ENCODE peak calls at places on chromosomes 13 and 19, in five cellular contexts. One of them, this sample, is unnamed. For H3K4me1, the result is how much of the 10 kb centered on the place peaks cover.

GRCh38 chr13:29362849-29363604 is 232.5 kb downstream of the SLC7A1 start:
- DNase-seq in HCT116: peak
- DNase-seq in lung: no peak
- DNase-seq in HepG2: peak
- DNase-seq in heart right ventricle: peak
- DNase-seq in this sample: peak

GRCh38 chr13:38635030-38635429 is 51.8 kb upstream of the FREM2 start:
- DNase-seq in HCT116: no peak
- DNase-seq in lung: no peak
- DNase-seq in HepG2: no peak
- DNase-seq in heart right ventricle: no peak
- DNase-seq in this sample: no peak

GRCh38 chr19:2280633-2281264 is 1.2 kb downstream of the PEAK3 start:
- DNase-seq in HCT116: no peak
- DNase-seq in lung: no peak
- DNase-seq in HepG2: no peak
- DNase-seq in heart right ventricle: no peak
- DNase-seq in this sample: no peak

GRCh38 chr13:77300176-77301141 is 26.4 kb downstream of the MYCBP2 start:
- DNase-seq in HCT116: no peak
- DNase-seq in lung: no peak
- DNase-seq in HepG2: no peak
- DNase-seq in heart right ventricle: no peak
- DNase-seq in this sample: no peak

GRCh38 chr13:97858161-97858560 is 95.3 kb upstream of the IPO5 start:
- DNase-seq in HCT116: no peak
- DNase-seq in lung: no peak
- DNase-seq in HepG2: no peak
- DNase-seq in heart right ventricle: no peak
- DNase-seq in this sample: no peak

GRCh38 chr19:19538077-19538764 is at the start of gene CILP2:
- DNase-seq in HCT116: no peak
- DNase-seq in lung: no peak
- DNase-seq in HepG2: no peak
- DNase-seq in heart right ventricle: no peak
- DNase-seq in this sample: no peak

GRCh38 chr19:16542894-16543498 is 759 bp upstream of the CHERP start:
- DNase-seq in HCT116: no peak
- DNase-seq in lung: no peak
- DNase-seq in HepG2: no peak
- DNase-seq in heart right ventricle: no peak
- DNase-seq in this sample: no peak

GRCh38 chr13:112465251-112466131 is 89.3 kb downstream of the SPACA7 start:
- DNase-seq in HCT116: no peak
- DNase-seq in lung: no peak
- DNase-seq in HepG2: no peak
- DNase-seq in heart right ventricle: no peak
- DNase-seq in this sample: no peak

GRCh38 chr19:8363803-8364771 is at the start of gene ANGPTL4:
- DNase-seq in HCT116: peak
- DNase-seq in lung: peak
- DNase-seq in HepG2: no peak
- DNase-seq in heart right ventricle: peak
- DNase-seq in this sample: no peak

GRCh38 chr13:78317030-78317429 is 286.3 kb downstream of the POU4F1 start:
- DNase-seq in HCT116: no peak
- DNase-seq in lung: no peak
- DNase-seq in HepG2: no peak
- DNase-seq in heart right ventricle: no peak
- DNase-seq in this sample: no peak

GRCh38 chr13:99288069-99288468 is 19.1 kb downstream of the GPR183 start:
- DNase-seq in HCT116: no peak
- DNase-seq in lung: no peak
- DNase-seq in HepG2: no peak
- DNase-seq in heart right ventricle: no peak
- DNase-seq in this sample: no peak

GRCh38 chr13:18943273-18943672 is 238.4 kb downstream of the TUBA3C start:
- DNase-seq in HCT116: no peak
- DNase-seq in lung: no peak
- DNase-seq in HepG2: no peak
- DNase-seq in heart right ventricle: no peak
- DNase-seq in this sample: no peak

GRCh38 chr13:30796132-30796832 is 60.9 kb downstream of the ALOX5AP start:
- DNase-seq in HCT116: no peak
- DNase-seq in lung: no peak
- DNase-seq in HepG2: no peak
- DNase-seq in heart right ventricle: no peak
- DNase-seq in this sample: no peak

GRCh38 chr13:99657848-99658265 is 156.6 kb downstream of the TM9SF2 start:
- DNase-seq in HCT116: no peak
- DNase-seq in lung: no peak
- DNase-seq in HepG2: no peak
- DNase-seq in heart right ventricle: peak
- DNase-seq in this sample: no peak

GRCh38 chr19:3109491-3109890 is 15.3 kb downstream of the GNA11 start:
- DNase-seq in HCT116: no peak
- DNase-seq in lung: no peak
- DNase-seq in HepG2: no peak
- DNase-seq in heart right ventricle: no peak
- DNase-seq in this sample: no peak

GRCh38 chr19:10142701-10143375 is 23.1 kb upstream of the EIF3G start:
- DNase-seq in HCT116: no peak
- DNase-seq in lung: no peak
- DNase-seq in HepG2: no peak
- DNase-seq in heart right ventricle: no peak
- DNase-seq in this sample: no peak

GRCh38 chr19:3407556-3408516 is 41.5 kb downstream of the NFIC start:
- DNase-seq in HCT116: no peak
- DNase-seq in lung: no peak
- DNase-seq in HepG2: peak
- DNase-seq in heart right ventricle: peak
- DNase-seq in this sample: no peak

GRCh38 chr19:10274589-10274988 is 3.7 kb downstream of the ICAM1 start:
- DNase-seq in HCT116: no peak
- DNase-seq in lung: no peak
- DNase-seq in HepG2: no peak
- DNase-seq in heart right ventricle: no peak
- DNase-seq in this sample: no peak

GRCh38 chr19:53980553-53981407 is 10.7 kb upstream of the CACNG6 start:
- DNase-seq in HCT116: peak
- DNase-seq in lung: no peak
- DNase-seq in HepG2: peak
- DNase-seq in heart right ventricle: no peak
- DNase-seq in this sample: no peak

GRCh38 chr13:47549219-47549752 is 451.8 kb downstream of the SUCLA2 start:
- DNase-seq in HCT116: no peak
- DNase-seq in lung: no peak
- DNase-seq in HepG2: no peak
- DNase-seq in heart right ventricle: no peak
- DNase-seq in this sample: no peak

GRCh38 chr13:84933797-84934196 is 865.4 kb downstream of the SLITRK6 start:
- DNase-seq in HCT116: no peak
- DNase-seq in lung: no peak
- DNase-seq in HepG2: no peak
- DNase-seq in heart right ventricle: no peak
- DNase-seq in this sample: no peak

GRCh38 chr13:60318186-60318585 is 78.8 kb upstream of the TDRD3 start:
- DNase-seq in HCT116: no peak
- DNase-seq in lung: no peak
- DNase-seq in HepG2: no peak
- DNase-seq in heart right ventricle: no peak
- DNase-seq in this sample: no peak

GRCh38 chr13:32056316-32056715 is 24.7 kb downstream of the FRY start:
- DNase-seq in HCT116: no peak
- DNase-seq in lung: no peak
- DNase-seq in HepG2: no peak
- DNase-seq in heart right ventricle: no peak
- DNase-seq in this sample: no peak

DNA sequence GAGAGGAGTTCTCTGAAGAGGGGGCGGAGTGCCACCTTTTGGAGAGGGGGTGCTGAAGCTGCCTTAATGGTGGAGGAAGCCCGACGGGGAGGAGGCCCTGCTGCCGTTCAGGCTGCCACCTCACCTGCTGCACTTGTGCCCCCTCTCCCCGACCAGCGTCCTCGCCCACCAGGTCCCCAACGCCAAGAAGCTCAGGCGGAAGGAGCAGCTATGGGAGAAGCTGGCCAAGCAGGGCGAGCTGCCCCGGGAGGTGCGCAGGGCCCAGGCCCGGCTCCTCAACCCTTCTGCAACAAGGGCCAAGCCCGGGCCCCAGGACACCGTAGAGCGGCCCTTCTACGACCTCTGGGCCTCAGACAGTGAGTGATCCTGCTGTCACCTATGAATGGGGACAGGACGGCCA is 5.4 kb downstream of the NOP53 start:
- DNase-seq in HCT116: no peak
- DNase-seq in lung: no peak
- DNase-seq in HepG2: no peak
- DNase-seq in heart right ventricle: no peak
- DNase-seq in this sample: no peak
- H3K4me1 ChIP-seq in HCT116: under half
- H3K4me1 ChIP-seq in lung: under half
- H3K4me1 ChIP-seq in HepG2: under half
- H3K4me1 ChIP-seq in heart right ventricle: under half
- H3K4me1 ChIP-seq in this sample: under half

GRCh38 chr19:18107235-18108083 is 9.9 kb downstream of the MAST3 start:
- DNase-seq in HCT116: no peak
- DNase-seq in lung: peak
- DNase-seq in HepG2: no peak
- DNase-seq in heart right ventricle: no peak
- DNase-seq in this sample: no peak

GRCh38 chr19:18102916-18103542 is 5.5 kb downstream of the MAST3 start:
- DNase-seq in HCT116: no peak
- DNase-seq in lung: no peak
- DNase-seq in HepG2: no peak
- DNase-seq in heart right ventricle: no peak
- DNase-seq in this sample: no peak

GRCh38 chr19:18101268-18101667 is 3.7 kb downstream of the MAST3 start:
- DNase-seq in HCT116: no peak
- DNase-seq in lung: no peak
- DNase-seq in HepG2: no peak
- DNase-seq in heart right ventricle: no peak
- DNase-seq in this sample: no peak

GRCh38 chr19:18100710-18101109 is 3.1 kb downstream of the MAST3 start:
- DNase-seq in HCT116: no peak
- DNase-seq in lung: no peak
- DNase-seq in HepG2: peak
- DNase-seq in heart right ventricle: no peak
- DNase-seq in this sample: no peak

GRCh38 chr19:18104793-18105131 is 7.2 kb downstream of the MAST3 start:
- DNase-seq in HCT116: no peak
- DNase-seq in lung: no peak
- DNase-seq in HepG2: no peak
- DNase-seq in heart right ventricle: no peak
- DNase-seq in this sample: no peak
- H3K4me1 ChIP-seq in HCT116: under half
- H3K4me1 ChIP-seq in lung: under half
- H3K4me1 ChIP-seq in HepG2: half or more
- H3K4me1 ChIP-seq in heart right ventricle: under half
- H3K4me1 ChIP-seq in this sample: under half

DNA sequence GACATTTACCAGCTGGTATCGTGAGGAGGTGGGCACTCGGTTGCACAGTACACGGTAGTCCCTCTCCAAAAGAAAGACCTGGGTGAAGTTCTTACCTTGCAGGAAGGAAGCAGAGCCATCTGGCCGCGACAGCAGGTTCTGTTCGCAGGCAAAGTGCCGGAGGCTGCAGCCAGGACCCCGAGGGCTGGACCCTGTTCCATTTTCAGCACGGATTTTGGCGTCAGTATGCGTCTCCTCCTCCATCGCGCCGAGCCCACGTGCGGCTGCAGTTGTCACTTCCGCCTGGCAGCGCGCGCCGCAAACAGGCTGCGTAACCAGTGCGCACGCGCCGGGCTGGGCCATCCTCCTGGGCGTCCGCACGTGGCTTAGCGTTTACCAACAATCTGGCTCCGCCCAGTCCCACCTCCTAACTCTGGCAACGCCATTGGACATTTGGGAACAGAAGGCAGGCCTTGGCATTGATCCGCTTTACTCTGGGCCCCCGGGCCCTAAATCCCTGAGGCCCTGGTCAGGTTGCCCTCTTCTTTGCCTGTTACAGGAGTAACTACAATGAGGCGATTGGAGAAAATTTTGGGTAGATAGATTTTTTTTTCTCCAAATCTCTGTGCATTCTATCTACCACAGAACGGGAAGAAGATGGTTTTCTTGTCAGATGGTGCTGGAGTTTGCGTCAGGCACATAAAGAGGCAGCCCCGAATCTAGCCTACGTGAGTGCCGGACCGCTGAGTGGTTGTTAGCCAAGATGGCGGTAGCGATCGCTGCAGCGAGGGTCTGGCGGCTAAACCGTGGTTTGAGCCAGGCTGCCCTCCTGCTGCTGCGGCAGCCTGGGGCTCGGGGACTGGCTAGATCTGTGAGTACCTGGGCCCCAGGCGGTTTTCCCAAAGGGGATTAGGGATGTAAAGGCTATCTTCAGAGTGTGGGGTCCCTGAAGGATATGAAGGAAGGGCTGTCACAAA is at the start of the genes BCKDHA and EXOSC5:
- DNase-seq in HCT116: peak
- DNase-seq in lung: peak
- DNase-seq in HepG2: peak
- DNase-seq in heart right ventricle: peak
- DNase-seq in this sample: peak
- H3K4me1 ChIP-seq in HCT116: under half
- H3K4me1 ChIP-seq in lung: under half
- H3K4me1 ChIP-seq in HepG2: under half
- H3K4me1 ChIP-seq in heart right ventricle: under half
- H3K4me1 ChIP-seq in this sample: under half

GRCh38 chr19:12940897-12941296 is 2.5 kb downstream of the CALR start:
- DNase-seq in HCT116: no peak
- DNase-seq in lung: no peak
- DNase-seq in HepG2: no peak
- DNase-seq in heart right ventricle: no peak
- DNase-seq in this sample: no peak
- H3K4me1 ChIP-seq in HCT116: under half
- H3K4me1 ChIP-seq in lung: under half
- H3K4me1 ChIP-seq in HepG2: under half
- H3K4me1 ChIP-seq in heart right ventricle: half or more
- H3K4me1 ChIP-seq in this sample: under half

DNA sequence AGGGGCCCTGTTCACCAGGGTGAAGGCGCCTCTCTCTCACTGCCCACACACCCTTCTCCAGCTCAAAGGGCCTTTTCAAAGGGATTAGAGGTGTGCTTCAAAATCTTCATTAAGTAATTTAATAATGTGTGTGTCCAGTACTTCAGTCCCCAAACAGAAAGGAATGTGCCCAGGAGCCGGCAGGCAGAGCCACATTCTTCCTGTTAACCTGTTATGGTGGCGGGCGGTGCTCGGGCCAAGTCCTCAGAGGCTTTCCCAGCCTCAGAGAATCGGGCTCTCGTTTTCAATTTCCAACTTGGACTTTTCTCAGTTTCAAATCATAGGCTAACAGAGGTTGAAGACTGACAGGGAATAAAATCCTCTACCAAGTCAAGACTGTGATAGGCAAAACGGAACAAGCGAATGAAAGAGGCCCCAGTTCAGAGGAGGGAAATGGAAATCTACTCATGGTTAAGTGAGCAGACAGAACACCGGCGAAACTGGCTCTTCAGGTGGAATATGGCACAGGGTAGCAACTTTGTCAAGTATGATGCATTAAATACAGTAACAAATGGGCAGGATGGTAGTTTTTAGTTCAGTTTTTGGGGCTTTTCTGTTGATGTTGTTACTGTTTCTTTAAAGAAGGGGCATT is 68.6 kb downstream of the FOXO1 start:
- DNase-seq in HCT116: no peak
- DNase-seq in lung: peak
- DNase-seq in HepG2: no peak
- DNase-seq in heart right ventricle: no peak
- DNase-seq in this sample: no peak
- H3K4me1 ChIP-seq in HCT116: under half
- H3K4me1 ChIP-seq in lung: under half
- H3K4me1 ChIP-seq in HepG2: half or more
- H3K4me1 ChIP-seq in heart right ventricle: half or more
- H3K4me1 ChIP-seq in this sample: under half

This sample was measured in iPS DF 6.9.